ENCODE peak calls at places on chromosomes 11 and 22, in ten cellular contexts. G is Peyer's patch, S is endothelial cell of umbilical vein, B is H1, R is right lobe of liver, O is stomach, I is sigmoid colon, L is A549, H is esophagus squamous epithelium, Z is GM12891. C is an unnamed sample.

GRCh38 chr11:105738972-105739574 is 129.2 kb downstream of the GRIA4 start:
- DNase-seq in S (no peak), I (no peak), L (no peak), Z (no peak), H (no peak), R (no peak), B (no peak), O (no peak), G (no peak), C (no peak)

GRCh38 chr11:56509439-56509838 is 18.3 kb upstream of the OR5M8 start:
- DNase-seq in S (no peak), L (no peak), R (no peak), B (no peak), G (no peak), I (no peak), O (no peak), H (no peak), Z (no peak), C (no peak)

GRCh38 chr11:2466869-2467694 is 22.3 kb downstream of the KCNQ1 start:
- DNase-seq in R (no peak), G (no peak), I (peak), Z (peak), H (no peak), L (no peak), O (peak), S (no peak), B (no peak), C (no peak)

GRCh38 chr11:128472128-128473110 is 114.9 kb downstream of the ETS1 start:
- DNase-seq in H (no peak), Z (no peak), S (peak), G (no peak), I (no peak), L (no peak), O (no peak), B (no peak), R (no peak), C (no peak)

GRCh38 chr11:14927146-14927545 is 35.1 kb upstream of the CYP2R1 start:
- DNase-seq in B (no peak), R (no peak), G (no peak), Z (no peak), L (no peak), H (no peak), I (no peak), S (no peak), O (no peak), C (no peak)

GRCh38 chr22:17103351-17103750 is 17.8 kb downstream of the TMEM121B start:
- DNase-seq in G (peak), H (no peak), Z (no peak), L (no peak), B (no peak), R (no peak), O (no peak), I (peak), S (no peak), C (no peak)

GRCh38 chr11:121659811-121660210 is 207.0 kb upstream of the SORL1-AS1 start:
- DNase-seq in H (no peak), B (no peak), Z (no peak), L (no peak), O (no peak), R (no peak), G (no peak), I (no peak), S (no peak), C (no peak)

GRCh38 chr11:115503083-115503885 is 931 bp downstream of the CADM1 start:
- DNase-seq in Z (no peak), O (peak), I (peak), L (peak), H (no peak), R (peak), S (peak), B (peak), G (peak), C (no peak)

GRCh38 chr11:117020287-117020686 is 77.9 kb downstream of the SIK3 start:
- DNase-seq in R (no peak), H (no peak), G (no peak), Z (no peak), I (no peak), S (no peak), B (no peak), L (no peak), O (no peak), C (no peak)

GRCh38 chr11:126304457-126305072 is 705 bp downstream of the DCPS start:
- DNase-seq in O (no peak), B (no peak), S (no peak), Z (no peak), H (no peak), I (peak), R (no peak), G (peak), L (no peak), C (no peak)

GRCh38 chr11:114083256-114084252 is 24.0 kb downstream of the ZBTB16 start:
- DNase-seq in O (no peak), R (no peak), L (no peak), B (no peak), Z (no peak), I (peak), G (no peak), H (no peak), S (no peak), C (no peak)

GRCh38 chr11:61362542-61362875 is 335 bp downstream of the TMEM138 start:
- DNase-seq in Z (no peak), R (no peak), L (peak), O (no peak), G (no peak), I (no peak), S (no peak), B (no peak), H (no peak), C (no peak)

GRCh38 chr11:127058524-127058923 is 58.0 kb upstream of the KIRREL3 start:
- DNase-seq in Z (no peak), R (no peak), L (no peak), S (no peak), I (no peak), B (no peak), G (no peak), O (no peak), H (no peak), C (no peak)

GRCh38 chr11:122509899-122510298 is 145.6 kb upstream of the UBASH3B start:
- DNase-seq in Z (no peak), B (no peak), L (no peak), R (no peak), G (no peak), I (no peak), H (no peak), O (no peak), S (no peak), C (no peak)

GRCh38 chr11:75035911-75036536 is 47.3 kb downstream of the NEU3 start:
- DNase-seq in L (no peak), G (no peak), H (no peak), B (peak), O (no peak), Z (no peak), R (no peak), I (no peak), S (no peak), C (no peak)

GRCh38 chr22:49655168-49655812 is 172.4 kb downstream of the BRD1 start:
- DNase-seq in B (no peak), S (no peak), Z (no peak), G (peak), L (no peak), R (no peak), O (no peak), I (no peak), H (no peak), C (no peak)

GRCh38 chr11:46381046-46381835 is at the start of gene MDK:
- DNase-seq in B (peak), L (no peak), O (peak), R (no peak), I (peak), Z (no peak), G (peak), H (no peak), S (peak), C (no peak)

GRCh38 chr22:39017596-39018365 is 3.1 kb upstream of the APOBEC3D start:
- DNase-seq in G (no peak), R (no peak), Z (no peak), I (no peak), O (no peak), B (peak), H (no peak), L (no peak), S (no peak), C (no peak)

GRCh38 chr11:17423533-17424310 is 35.3 kb upstream of the KCNJ11 start:
- DNase-seq in G (peak), L (peak), H (no peak), R (peak), Z (no peak), S (no peak), O (peak), B (no peak), I (no peak), C (no peak)

GRCh38 chr11:64675417-64676252 is 47.4 kb downstream of the NRXN2 start:
- DNase-seq in O (no peak), L (peak), G (no peak), I (peak), B (no peak), S (no peak), Z (no peak), H (no peak), R (no peak), C (peak)

DNA sequence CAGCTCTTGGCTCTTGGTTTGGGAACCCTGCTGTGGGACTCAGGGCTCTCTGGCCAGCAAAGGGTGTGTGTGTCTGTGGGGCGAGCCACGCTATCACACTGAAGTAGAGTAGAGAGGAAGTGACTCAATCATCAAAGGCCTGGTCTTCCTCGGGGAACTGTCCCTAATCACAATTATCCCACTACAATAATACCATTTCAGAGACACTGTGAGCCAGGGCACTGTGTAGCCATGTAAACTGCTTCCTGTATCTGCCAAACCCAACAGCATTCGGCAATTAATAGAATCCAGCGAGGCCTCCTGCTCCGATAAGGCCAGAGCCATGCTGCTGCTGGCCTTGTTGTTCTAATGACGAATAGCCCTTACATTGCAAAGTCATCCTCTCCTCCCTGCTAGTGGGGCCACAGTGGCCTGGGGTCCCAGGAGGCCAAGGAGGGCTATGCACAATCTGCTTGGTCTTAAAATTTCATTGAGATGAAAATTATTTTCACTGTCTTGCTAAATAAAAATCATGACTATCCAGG is 49.8 kb upstream of the LMO2 start:
- DNase-seq in G (no peak), S (peak), I (no peak), Z (no peak), L (no peak), O (no peak), R (no peak), B (no peak), H (no peak), C (peak)
- TF ChIP-seq POLR2A in G (no peak), S (peak), I (no peak), Z (no peak), L (no peak), O (no peak), R (no peak), B (no peak), H (no peak), C (peak)

GRCh38 chr11:62665075-62665629 is at the start of the genes C11orf98 and CSKMT:
- DNase-seq in B (peak), H (peak), I (peak), Z (peak), O (peak), L (peak), R (peak), G (peak), S (peak), C (peak)

GRCh38 chr11:62666259-62666926 is 1.3 kb downstream of the CSKMT start:
- DNase-seq in Z (no peak), S (no peak), I (no peak), B (no peak), G (no peak), O (no peak), H (no peak), R (no peak), L (no peak), C (no peak)

GRCh38 chr11:62665630-62666258 is 632 bp downstream of the CSKMT start:
- DNase-seq in O (peak), I (peak), Z (no peak), B (no peak), G (no peak), H (no peak), S (no peak), L (peak), R (peak), C (no peak)

GRCh38 chr11:62669420-62670161 is 1.9 kb upstream of the UQCC3 start:
- DNase-seq in B (no peak), G (no peak), O (no peak), R (peak), I (no peak), H (no peak), Z (no peak), L (peak), S (no peak), C (no peak)

GRCh38 chr11:62667460-62667859 is 2.3 kb downstream of the CSKMT start:
- DNase-seq in Z (no peak), L (no peak), B (no peak), R (no peak), H (no peak), O (no peak), G (no peak), I (no peak), S (no peak), C (no peak)
- TF ChIP-seq POLR2A in Z (no peak), L (peak), B (no peak), R (no peak), H (no peak), O (no peak), G (no peak), I (no peak), S (peak), C (no peak)

GRCh38 chr22:19178659-19179471 is at the start of gene SLC25A1:
- DNase-seq in I (peak), S (peak), O (peak), R (peak), B (peak), H (no peak), Z (peak), L (peak), G (peak), C (peak)
- TF ChIP-seq POLR2A in I (peak), S (peak), O (no peak), R (peak), B (no peak), H (peak), Z (no peak), L (peak), G (peak), C (peak)

DNA sequence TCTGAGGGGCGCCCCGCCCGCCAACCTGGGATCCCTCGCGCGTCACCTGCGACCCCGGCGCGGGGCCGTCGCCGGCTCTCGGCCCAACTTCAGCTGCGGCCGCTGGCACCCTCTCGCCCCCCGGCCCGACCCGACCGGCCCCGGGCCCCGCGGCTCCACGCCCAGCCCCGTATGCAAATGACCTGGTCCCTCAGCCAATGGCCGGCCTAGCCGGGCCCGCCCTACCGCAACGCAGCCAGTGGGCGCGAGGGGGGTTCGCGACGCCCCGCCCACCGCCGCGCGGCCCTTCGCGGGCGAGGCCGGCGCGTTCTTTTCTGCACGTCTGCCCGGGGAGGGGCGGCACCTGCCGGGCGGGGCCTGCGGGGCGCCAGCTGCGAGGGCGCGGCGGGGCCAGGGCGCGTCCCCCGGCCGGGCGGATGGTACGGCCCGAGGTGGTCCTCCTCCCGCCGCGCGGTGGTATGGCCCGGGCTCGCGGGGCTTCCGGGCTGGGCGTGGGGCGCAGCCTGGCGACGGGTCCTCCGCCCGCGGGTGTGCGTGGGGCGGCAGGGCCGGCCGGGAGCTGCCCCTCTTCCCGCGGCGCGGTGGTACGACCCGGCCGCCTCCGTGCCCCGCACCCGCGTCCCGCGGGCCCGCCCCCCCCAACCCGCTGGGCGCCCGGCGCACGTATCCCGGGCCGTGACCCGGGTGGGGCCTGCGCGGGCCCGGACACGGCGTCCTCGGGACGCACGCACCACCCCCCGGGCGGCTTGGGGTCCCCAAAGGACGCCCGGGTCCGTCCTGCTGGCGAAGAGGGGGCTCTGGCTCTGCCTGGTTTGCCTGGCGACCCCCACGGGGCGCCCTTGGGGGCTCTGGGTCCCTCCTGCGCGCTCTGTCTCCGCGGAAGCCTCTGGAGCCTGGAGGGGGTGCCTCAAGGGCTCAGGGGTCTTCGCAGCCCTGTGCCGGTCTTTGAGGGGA is 7.7 kb upstream of the PHRF1 start:
- DNase-seq in O (peak), S (peak), I (peak), G (peak), L (peak), H (no peak), Z (peak), R (peak), B (peak), C (peak)
- TF ChIP-seq POLR2A in O (no peak), S (peak), I (no peak), G (peak), L (peak), H (peak), Z (no peak), R (peak), B (no peak), C (peak)

GRCh38 chr11:29310016-29310415 is 706.8 kb downstream of the KCNA4 start:
- DNase-seq in H (no peak), B (no peak), R (no peak), L (no peak), G (no peak), I (no peak), S (peak), O (no peak), Z (no peak), C (no peak)
- TF ChIP-seq POLR2A in H (no peak), B (no peak), R (no peak), L (no peak), G (no peak), I (no peak), S (no peak), O (no peak), Z (no peak), C (no peak)

DNA sequence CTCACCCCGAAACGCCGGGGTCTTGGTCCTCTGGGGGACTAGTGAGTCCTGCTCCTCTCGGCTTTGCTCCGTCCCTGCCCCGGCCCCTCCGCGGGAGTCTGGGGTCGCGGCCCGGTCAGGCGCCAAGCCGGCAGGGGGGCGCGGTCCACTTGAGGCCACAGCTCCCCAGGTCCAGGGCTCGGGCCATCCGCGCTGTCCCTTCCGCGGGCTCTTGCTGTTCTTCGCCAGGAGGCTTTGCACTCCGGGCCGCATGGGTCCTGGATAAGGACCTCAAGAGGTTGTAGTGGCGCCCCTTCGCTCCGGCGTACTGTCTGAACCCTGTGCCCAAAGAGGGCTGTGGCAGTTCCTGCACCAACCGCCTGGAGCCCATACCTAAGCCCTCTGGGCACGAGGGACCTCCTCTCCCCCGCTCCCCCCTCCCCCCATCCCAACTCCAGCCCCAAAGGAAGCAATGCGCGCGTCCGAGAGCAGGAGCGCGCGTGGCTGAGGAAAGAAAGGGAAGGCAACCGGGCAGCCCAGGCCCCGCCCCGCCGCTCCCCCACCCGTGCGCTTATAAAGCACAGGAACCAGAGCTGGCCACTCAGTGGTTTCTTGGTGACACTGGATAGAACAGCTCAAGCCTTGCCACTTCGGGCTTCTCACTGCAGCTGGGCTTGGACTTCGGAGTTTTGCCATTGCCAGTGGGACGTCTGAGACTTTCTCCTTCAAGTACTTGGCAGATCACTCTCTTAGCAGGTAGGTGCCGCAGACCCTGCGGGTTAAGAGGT is at the start of gene ADM:
- DNase-seq in O (peak), L (peak), H (peak), Z (no peak), I (peak), R (peak), G (peak), B (peak), S (peak), C (peak)
- TF ChIP-seq POLR2A in O (peak), L (peak), H (peak), Z (peak), I (peak), R (peak), G (peak), B (peak), S (peak), C (peak)

GRCh38 chr11:66728760-66729385 is at the start of gene SPTBN2:
- DNase-seq in G (no peak), L (no peak), H (no peak), I (peak), O (no peak), B (no peak), R (no peak), Z (no peak), S (no peak), C (no peak)
- TF ChIP-seq POLR2A in G (no peak), L (no peak), H (no peak), I (no peak), O (no peak), B (no peak), R (no peak), Z (no peak), S (no peak), C (no peak)

GRCh38 chr11:65857500-65858353 is at the start of gene CFL1:
- DNase-seq in O (peak), H (peak), B (peak), S (peak), Z (peak), G (peak), R (peak), L (peak), I (peak), C (peak)

GRCh38 chr11:65859134-65859811 is 960 bp upstream of the MUS81 start:
- DNase-seq in I (peak), O (peak), L (peak), S (peak), R (peak), Z (peak), B (peak), H (peak), G (peak), C (peak)

GRCh38 chr11:65859812-65860277 is 388 bp upstream of the MUS81 start:
- DNase-seq in B (no peak), G (no peak), L (no peak), I (no peak), Z (no peak), S (no peak), O (no peak), H (no peak), R (no peak), C (no peak)

GRCh38 chr11:65856689-65857499 is 1.1 kb downstream of the CFL1 start:
- DNase-seq in O (peak), B (peak), Z (no peak), G (peak), I (peak), L (peak), S (peak), R (peak), H (peak), C (peak)

GRCh38 chr11:65858354-65859133 is 564 bp upstream of the CFL1 start:
- DNase-seq in L (no peak), I (no peak), R (no peak), Z (no peak), S (no peak), H (no peak), G (no peak), B (no peak), O (no peak), C (no peak)
- TF ChIP-seq POLR2A in L (no peak), I (no peak), R (no peak), Z (no peak), S (peak), H (peak), G (no peak), B (no peak), O (no peak), C (no peak)

C was measured in H54.